ENCODE peak calls at places on chromosome 14, in five cellular contexts. One of them, this sample, is unnamed.

GRCh38 chr14:77574446-77575125 is 41.9 kb downstream of the SPTLC2 start:
- DNase-seq in GM23248: peak; percentile 33
- DNase-seq in CD8-positive, alpha-beta memory T cell: no peak
- DNase-seq in body of pancreas: no peak
- DNase-seq in mammary epithelial cell: no peak
- DNase-seq in this sample: no peak

GRCh38 chr14:50864911-50865310 is 6.9 kb upstream of the ABHD12B start:
- DNase-seq in GM23248: no peak
- DNase-seq in CD8-positive, alpha-beta memory T cell: no peak
- DNase-seq in body of pancreas: no peak
- DNase-seq in mammary epithelial cell: no peak
- DNase-seq in this sample: no peak

GRCh38 chr14:22047105-22047504 is 373.5 kb upstream of the OR4E1 start:
- DNase-seq in GM23248: no peak
- DNase-seq in CD8-positive, alpha-beta memory T cell: peak; percentile 37
- DNase-seq in body of pancreas: no peak
- DNase-seq in mammary epithelial cell: peak; percentile 45
- DNase-seq in this sample: peak; percentile 64

GRCh38 chr14:49972199-49972671 is 79.4 kb downstream of the ARF6 start:
- DNase-seq in GM23248: peak; percentile 83
- DNase-seq in CD8-positive, alpha-beta memory T cell: no peak
- DNase-seq in body of pancreas: peak; percentile 49
- DNase-seq in mammary epithelial cell: peak; percentile 66
- DNase-seq in this sample: peak; percentile 6

GRCh38 chr14:36605506-36605857 is 23.1 kb upstream of the NKX2-8 start:
- DNase-seq in GM23248: peak; percentile 51
- DNase-seq in CD8-positive, alpha-beta memory T cell: no peak
- DNase-seq in body of pancreas: no peak
- DNase-seq in mammary epithelial cell: peak; percentile 10
- DNase-seq in this sample: no peak

GRCh38 chr14:24279301-24280186 is 8.1 kb upstream of the RABGGTA start:
- DNase-seq in GM23248: peak; percentile 51
- DNase-seq in CD8-positive, alpha-beta memory T cell: peak; percentile 26
- DNase-seq in body of pancreas: peak; percentile 60
- DNase-seq in mammary epithelial cell: peak; percentile 77
- DNase-seq in this sample: no peak

GRCh38 chr14:24705840-24706239 is 71.8 kb upstream of the GZMB start:
- DNase-seq in GM23248: no peak
- DNase-seq in CD8-positive, alpha-beta memory T cell: no peak
- DNase-seq in body of pancreas: no peak
- DNase-seq in mammary epithelial cell: no peak
- DNase-seq in this sample: peak; percentile 6

GRCh38 chr14:25833341-25834121 is 764.3 kb downstream of the NOVA1 start:
- DNase-seq in GM23248: peak; percentile 56
- DNase-seq in CD8-positive, alpha-beta memory T cell: no peak
- DNase-seq in body of pancreas: peak; percentile 12
- DNase-seq in mammary epithelial cell: no peak
- DNase-seq in this sample: peak; percentile 21

GRCh38 chr14:69685217-69685616 is 73.8 kb downstream of the SUSD6 start:
- DNase-seq in GM23248: peak; percentile 43
- DNase-seq in CD8-positive, alpha-beta memory T cell: no peak
- DNase-seq in body of pancreas: no peak
- DNase-seq in mammary epithelial cell: peak; percentile 99
- DNase-seq in this sample: no peak

GRCh38 chr14:31792726-31793125 is 231.5 kb downstream of the NUBPL start:
- DNase-seq in GM23248: no peak
- DNase-seq in CD8-positive, alpha-beta memory T cell: no peak
- DNase-seq in body of pancreas: no peak
- DNase-seq in mammary epithelial cell: peak; percentile 39
- DNase-seq in this sample: no peak

GRCh38 chr14:96055065-96055752 is 16.0 kb downstream of the C14orf132 start:
- DNase-seq in GM23248: peak; percentile 22
- DNase-seq in CD8-positive, alpha-beta memory T cell: no peak
- DNase-seq in body of pancreas: no peak
- DNase-seq in mammary epithelial cell: no peak
- DNase-seq in this sample: no peak

GRCh38 chr14:69571879-69572633 is 2.6 kb downstream of the CCDC177 start:
- DNase-seq in GM23248: peak; percentile 44
- DNase-seq in CD8-positive, alpha-beta memory T cell: no peak
- DNase-seq in body of pancreas: peak; percentile 39
- DNase-seq in mammary epithelial cell: peak; percentile 53
- DNase-seq in this sample: no peak

GRCh38 chr14:22882529-22883190 is 362 bp upstream of the REM2 start:
- DNase-seq in GM23248: peak; percentile 66
- DNase-seq in CD8-positive, alpha-beta memory T cell: no peak
- DNase-seq in body of pancreas: peak; percentile 81
- DNase-seq in mammary epithelial cell: peak; percentile 52
- DNase-seq in this sample: no peak

GRCh38 chr14:91125271-91125661 is 11.4 kb downstream of the DGLUCY start:
- DNase-seq in GM23248: no peak
- DNase-seq in CD8-positive, alpha-beta memory T cell: no peak
- DNase-seq in body of pancreas: no peak
- DNase-seq in mammary epithelial cell: no peak
- DNase-seq in this sample: no peak

GRCh38 chr14:97634786-97635185 is 837.6 kb downstream of the VRK1 start:
- DNase-seq in GM23248: peak; percentile 23
- DNase-seq in CD8-positive, alpha-beta memory T cell: peak; percentile 27
- DNase-seq in body of pancreas: no peak
- DNase-seq in mammary epithelial cell: no peak
- DNase-seq in this sample: no peak
- H3K4me1 ChIP-seq in GM23248: no peaks in the 10 kb centered on the region
- H3K4me1 ChIP-seq in CD8-positive, alpha-beta memory T cell: peaks cover 24% of the 10 kb centered on the region
- H3K4me1 ChIP-seq in body of pancreas: no peaks in the 10 kb centered on the region
- H3K4me1 ChIP-seq in mammary epithelial cell: no peaks in the 10 kb centered on the region
- H3K4me1 ChIP-seq in this sample: no peaks in the 10 kb centered on the region

DNA sequence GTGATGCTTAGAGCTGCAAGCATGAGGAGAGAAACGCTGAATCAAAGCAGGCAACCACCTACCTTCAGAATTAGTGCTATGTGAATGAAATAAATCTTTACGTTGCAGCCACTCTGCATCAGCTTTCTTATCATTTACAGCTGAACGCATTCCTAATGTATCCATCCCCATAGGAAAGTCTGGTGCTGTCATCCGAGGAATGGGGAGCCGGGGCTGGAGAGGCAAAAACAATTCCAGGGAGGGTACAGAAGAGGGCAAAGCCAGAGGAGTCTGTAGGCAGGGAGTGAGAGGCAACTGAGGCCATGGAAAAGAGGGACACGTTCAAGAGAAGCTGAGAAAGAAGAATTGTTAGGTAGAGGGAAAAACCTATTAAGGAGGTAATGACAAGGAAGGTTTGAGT is 90.0 kb downstream of the GCH1 start:
- DNase-seq in GM23248: no peak
- DNase-seq in CD8-positive, alpha-beta memory T cell: no peak
- DNase-seq in body of pancreas: no peak
- DNase-seq in mammary epithelial cell: no peak
- DNase-seq in this sample: no peak
- H3K9me3 ChIP-seq in GM23248: no peaks in the 10 kb centered on the region
- H3K9me3 ChIP-seq in CD8-positive, alpha-beta memory T cell: no peaks in the 10 kb centered on the region
- H3K9me3 ChIP-seq in body of pancreas: no peaks in the 10 kb centered on the region
- H3K9me3 ChIP-seq in mammary epithelial cell: no peaks in the 10 kb centered on the region
- H3K9me3 ChIP-seq in this sample: no peaks in the 10 kb centered on the region

GRCh38 chr14:103348154-103348553 is 14.1 kb downstream of the EIF5 start:
- DNase-seq in GM23248: peak; percentile 34
- DNase-seq in CD8-positive, alpha-beta memory T cell: no peak
- DNase-seq in body of pancreas: no peak
- DNase-seq in mammary epithelial cell: no peak
- DNase-seq in this sample: no peak

GRCh38 chr14:103349982-103350381 is 15.9 kb downstream of the EIF5 start:
- DNase-seq in GM23248: no peak
- DNase-seq in CD8-positive, alpha-beta memory T cell: no peak
- DNase-seq in body of pancreas: no peak
- DNase-seq in mammary epithelial cell: no peak
- DNase-seq in this sample: no peak

GRCh38 chr14:103346286-103346685 is 12.2 kb downstream of the EIF5 start:
- DNase-seq in GM23248: peak; percentile 33
- DNase-seq in CD8-positive, alpha-beta memory T cell: no peak
- DNase-seq in body of pancreas: no peak
- DNase-seq in mammary epithelial cell: no peak
- DNase-seq in this sample: no peak

GRCh38 chr14:103343905-103344797 is 10.1 kb downstream of the EIF5 start:
- DNase-seq in GM23248: no peak
- DNase-seq in CD8-positive, alpha-beta memory T cell: no peak
- DNase-seq in body of pancreas: no peak
- DNase-seq in mammary epithelial cell: no peak
- DNase-seq in this sample: no peak

DNA sequence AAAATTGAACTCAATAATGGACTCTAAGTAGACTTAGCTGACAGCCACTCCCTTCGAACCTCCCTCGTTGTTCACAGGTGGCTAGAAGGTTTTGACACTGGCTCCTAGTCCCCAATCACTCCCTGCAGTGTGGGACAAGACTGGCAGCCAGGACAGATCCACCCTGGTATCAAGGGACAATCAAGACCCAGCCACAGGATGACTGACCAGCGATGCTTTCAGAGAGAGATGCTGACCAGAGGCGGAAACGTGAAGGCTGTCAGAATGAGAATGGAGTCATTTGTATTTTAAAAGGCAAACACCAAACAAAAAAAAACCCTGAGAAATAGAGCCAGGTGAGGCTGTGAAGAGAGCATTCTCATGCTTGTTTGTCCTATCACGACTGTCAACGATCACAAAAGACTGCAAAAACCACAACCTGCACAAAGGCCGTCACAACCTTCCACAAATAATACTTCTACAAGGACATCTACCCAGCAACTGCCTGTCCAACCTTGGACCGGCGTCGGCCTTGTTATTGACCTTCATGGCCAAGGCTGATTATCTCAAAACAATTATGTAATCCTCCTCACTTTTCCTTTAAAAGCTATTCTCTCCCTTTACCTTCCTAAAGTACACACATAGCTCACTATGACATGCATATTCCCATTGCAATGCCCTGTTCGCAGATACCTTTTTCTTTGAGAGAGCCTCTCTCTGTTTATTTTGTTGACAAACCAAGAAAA is 13.2 kb downstream of the EIF5 start:
- DNase-seq in GM23248: no peak
- DNase-seq in CD8-positive, alpha-beta memory T cell: no peak
- DNase-seq in body of pancreas: peak; percentile 21
- DNase-seq in mammary epithelial cell: no peak
- DNase-seq in this sample: no peak
- H3K4me1 ChIP-seq in GM23248: no peaks in the 10 kb centered on the region
- H3K4me1 ChIP-seq in CD8-positive, alpha-beta memory T cell: no peaks in the 10 kb centered on the region
- H3K4me1 ChIP-seq in body of pancreas: peaks cover 12% of the 10 kb centered on the region
- H3K4me1 ChIP-seq in mammary epithelial cell: no peaks in the 10 kb centered on the region
- H3K4me1 ChIP-seq in this sample: no peaks in the 10 kb centered on the region

DNA sequence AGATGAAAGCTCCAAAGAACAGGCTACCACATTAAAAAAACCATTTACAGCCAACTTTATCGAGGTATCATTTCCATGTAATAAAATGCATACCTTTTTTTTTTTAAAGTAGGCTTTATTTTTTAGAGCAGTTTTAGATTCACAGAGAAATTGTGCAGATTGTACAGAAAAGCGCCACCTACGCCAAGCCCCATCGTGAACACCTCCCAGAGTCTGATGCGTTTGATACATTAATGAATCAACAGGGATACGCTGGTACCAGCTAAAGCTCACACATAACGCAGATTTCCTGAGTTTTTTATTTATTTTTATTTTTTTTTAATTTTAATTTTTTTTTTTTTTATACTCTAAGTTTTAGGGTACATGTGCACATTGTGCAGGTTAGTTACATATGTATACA is 129.9 kb downstream of the KIF26A start:
- DNase-seq in GM23248: no peak
- DNase-seq in CD8-positive, alpha-beta memory T cell: no peak
- DNase-seq in body of pancreas: no peak
- DNase-seq in mammary epithelial cell: no peak
- DNase-seq in this sample: no peak
- H3K9me3 ChIP-seq in GM23248: no peaks in the 10 kb centered on the region
- H3K9me3 ChIP-seq in CD8-positive, alpha-beta memory T cell: no peaks in the 10 kb centered on the region
- H3K9me3 ChIP-seq in body of pancreas: no peaks in the 10 kb centered on the region
- H3K9me3 ChIP-seq in mammary epithelial cell: peaks cover 18% of the 10 kb centered on the region
- H3K9me3 ChIP-seq in this sample: no peaks in the 10 kb centered on the region

DNA sequence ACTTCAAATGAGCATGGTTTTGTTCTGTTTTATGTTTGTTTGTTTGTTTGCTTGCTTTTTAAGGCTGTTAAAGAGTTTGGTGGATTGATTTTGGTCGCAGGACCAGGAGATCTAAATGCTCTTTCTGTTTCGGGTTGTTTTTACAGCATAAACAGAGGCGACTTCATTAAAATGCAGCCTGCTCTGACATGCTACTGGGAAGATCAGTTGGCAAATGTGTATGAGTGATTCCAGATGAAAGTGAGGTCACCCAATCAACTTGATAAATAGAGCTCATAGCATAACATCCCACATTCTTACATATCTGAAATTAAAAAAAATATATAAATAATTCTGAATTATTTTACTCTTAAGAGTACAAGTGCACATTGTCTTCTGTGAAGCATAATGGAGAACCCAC is 947.7 kb downstream of the GALC start:
- DNase-seq in GM23248: no peak
- DNase-seq in CD8-positive, alpha-beta memory T cell: no peak
- DNase-seq in body of pancreas: no peak
- DNase-seq in mammary epithelial cell: no peak
- DNase-seq in this sample: no peak
- H3K4me1 ChIP-seq in GM23248: no peaks in the 10 kb centered on the region
- H3K4me1 ChIP-seq in CD8-positive, alpha-beta memory T cell: no peaks in the 10 kb centered on the region
- H3K4me1 ChIP-seq in body of pancreas: peaks cover 14% of the 10 kb centered on the region
- H3K4me1 ChIP-seq in mammary epithelial cell: peaks cover 3% of the 10 kb centered on the region
- H3K4me1 ChIP-seq in this sample: no peaks in the 10 kb centered on the region

This sample was measured in MM.1S.